ENCODE peak calls at places on chromosomes 13 and 19, in six cellular contexts. X is sigmoid colon, W is epithelial cell of esophagus, P is psoas muscle, I is endothelial cell, F is omental fat pad. Z is an unnamed sample.

GRCh38 chr19:51687791-51688664 is 5.1 kb upstream of the SPACA6 start:
- DNase-seq in W (peak), F (no peak), X (peak), I (peak), P (peak), Z (no peak)

GRCh38 chr19:37928527-37929286 is 21.7 kb downstream of the SIPA1L3 start:
- DNase-seq in W (no peak), X (no peak), P (no peak), F (no peak), I (no peak), Z (no peak)

GRCh38 chr19:19643158-19644053 is at the start of gene GMIP:
- DNase-seq in I (peak), W (peak), F (peak), X (peak), P (peak), Z (peak)

GRCh38 chr19:31139871-31140505 is 209.2 kb downstream of the TSHZ3 start:
- DNase-seq in W (peak), F (no peak), I (no peak), X (no peak), P (no peak), Z (no peak)

GRCh38 chr19:17739121-17739875 is 12.0 kb upstream of the FCHO1 start:
- DNase-seq in X (no peak), F (no peak), P (no peak), I (no peak), W (no peak), Z (no peak)

GRCh38 chr19:43318796-43319314 is 34.6 kb upstream of the CD177 start:
- DNase-seq in W (no peak), F (no peak), X (no peak), P (no peak), I (no peak), Z (no peak)

GRCh38 chr13:66225071-66225470 is 1005.1 kb downstream of the PCDH9 start:
- DNase-seq in F (no peak), I (no peak), W (no peak), P (no peak), X (no peak), Z (no peak)

GRCh38 chr13:103134271-103134670 is 68.1 kb upstream of the SLC10A2 start:
- DNase-seq in P (no peak), F (no peak), X (no peak), I (no peak), W (no peak), Z (no peak)

DNA sequence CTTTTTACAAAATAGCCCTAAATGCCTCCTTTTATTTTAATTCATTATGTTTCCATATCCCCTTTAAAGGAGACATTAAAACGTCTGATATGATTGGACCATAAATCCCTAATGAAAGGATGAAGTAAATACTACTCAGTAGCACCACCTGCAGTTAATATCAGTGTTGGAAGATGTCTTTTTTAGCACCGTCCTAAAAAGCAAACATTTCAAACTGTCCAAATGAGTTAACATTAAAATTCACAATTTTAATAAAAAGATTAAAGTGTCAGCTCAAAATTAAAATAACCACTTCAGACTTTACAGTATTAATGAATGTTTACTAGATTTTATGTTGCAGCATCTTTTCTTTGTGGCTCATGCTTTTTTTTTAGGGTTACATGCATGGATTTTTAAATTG is 12.3 kb downstream of the ZNF507 start:
- DNase-seq in F (no peak), P (no peak), X (no peak), I (no peak), W (no peak), Z (no peak)
- TF ChIP-seq CTCF in F (no peak), P (peak), X (no peak), I (peak), W (no peak), Z (peak)

GRCh38 chr19:29121684-29122083 is 91.3 kb downstream of the UQCRFS1 start:
- DNase-seq in W (no peak), I (peak), F (no peak), P (no peak), X (no peak), Z (no peak)
- TF ChIP-seq CTCF in W (no peak), I (peak), F (no peak), P (peak), X (no peak), Z (peak)

DNA sequence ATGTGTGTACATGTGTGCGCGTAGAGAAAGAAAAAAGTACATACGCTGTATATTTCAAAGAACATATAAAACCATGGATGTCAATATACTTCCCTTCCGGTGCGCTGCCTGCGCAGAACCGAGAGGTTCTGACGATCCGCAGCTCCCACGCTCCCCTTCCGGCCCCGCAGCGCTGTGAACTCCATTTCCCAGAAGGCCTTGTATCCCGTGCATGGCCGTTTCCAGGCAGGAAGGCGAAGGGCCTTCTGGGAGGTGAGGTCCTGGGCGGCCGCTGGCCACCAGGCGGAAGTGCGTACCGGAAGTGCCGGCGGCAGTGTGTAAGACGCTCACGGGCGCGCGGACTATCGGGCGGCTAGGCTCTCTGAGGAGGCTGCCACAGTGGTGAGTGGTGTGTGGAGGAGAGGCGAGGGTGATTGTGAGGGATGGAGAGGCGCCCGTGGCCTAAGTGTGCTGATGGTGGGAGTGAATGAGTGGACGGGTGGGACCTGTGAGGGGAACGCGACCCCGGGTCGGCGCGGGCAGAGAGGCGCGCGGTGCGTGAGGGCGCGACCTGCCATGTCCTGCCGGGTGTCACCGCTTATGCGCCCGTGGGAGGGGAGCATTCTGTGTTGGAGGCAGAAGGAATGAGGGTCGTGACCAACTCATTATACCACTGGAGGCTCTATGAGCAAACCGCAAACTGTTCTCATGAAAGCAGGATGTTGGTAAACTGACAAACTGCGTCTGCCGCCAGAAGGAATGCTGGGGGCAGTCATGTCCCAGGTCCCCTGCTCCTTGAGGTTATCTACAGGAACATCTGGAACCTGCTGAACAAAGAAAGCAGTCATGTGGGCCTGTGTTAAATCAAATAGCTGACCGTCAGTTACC is at the start of gene ERVK3-1:
- DNase-seq in F (peak), W (peak), I (peak), X (peak), P (peak), Z (peak)
- TF ChIP-seq CTCF in F (no peak), W (peak), I (no peak), X (peak), P (peak), Z (no peak)

DNA sequence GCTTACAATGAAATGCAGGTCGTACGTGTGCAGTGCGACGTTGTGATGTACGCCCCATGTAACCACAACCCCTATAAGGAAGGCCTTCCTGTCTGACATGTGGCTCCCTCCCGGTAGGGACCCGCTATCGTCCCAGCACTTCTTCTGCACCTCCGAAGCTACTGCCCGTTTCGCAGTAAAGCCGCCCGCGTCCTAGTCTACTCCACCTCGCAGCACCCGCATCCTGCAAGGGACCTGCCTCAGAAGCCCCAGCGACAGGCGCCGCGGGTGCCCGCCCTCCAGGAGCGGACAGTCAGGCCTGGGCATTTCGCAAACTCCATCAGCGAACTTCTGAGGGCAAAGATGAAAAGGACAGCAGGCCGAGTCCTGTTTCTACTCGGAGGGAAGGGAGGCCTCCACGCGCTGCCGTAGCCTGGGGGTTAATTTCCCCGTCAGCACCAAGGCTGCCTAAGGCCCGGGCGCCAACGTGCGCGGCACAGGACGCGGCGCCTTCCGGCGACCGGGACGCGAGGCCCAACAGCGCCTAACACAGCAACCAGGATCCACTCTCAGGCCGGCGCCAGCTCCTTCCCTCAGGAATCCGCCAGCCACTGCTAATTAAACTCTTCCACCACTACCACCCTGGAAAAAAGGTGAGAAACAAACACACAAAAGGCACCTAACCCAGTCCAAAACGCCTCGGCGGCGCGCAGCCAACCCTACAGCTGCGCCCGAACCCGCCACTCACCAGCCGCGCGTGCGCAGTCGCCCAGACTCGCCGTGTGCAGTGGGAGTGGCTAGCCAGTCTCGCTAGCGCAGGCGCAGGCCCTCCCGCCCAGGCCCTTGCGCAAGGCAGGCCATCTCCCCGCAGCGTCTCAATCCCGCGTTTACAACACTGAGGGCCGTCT is at the start of gene EEF1AKMT1:
- DNase-seq in X (peak), F (peak), I (peak), W (peak), P (peak), Z (peak)
- TF ChIP-seq CTCF in X (no peak), F (no peak), I (no peak), W (no peak), P (no peak), Z (no peak)

DNA sequence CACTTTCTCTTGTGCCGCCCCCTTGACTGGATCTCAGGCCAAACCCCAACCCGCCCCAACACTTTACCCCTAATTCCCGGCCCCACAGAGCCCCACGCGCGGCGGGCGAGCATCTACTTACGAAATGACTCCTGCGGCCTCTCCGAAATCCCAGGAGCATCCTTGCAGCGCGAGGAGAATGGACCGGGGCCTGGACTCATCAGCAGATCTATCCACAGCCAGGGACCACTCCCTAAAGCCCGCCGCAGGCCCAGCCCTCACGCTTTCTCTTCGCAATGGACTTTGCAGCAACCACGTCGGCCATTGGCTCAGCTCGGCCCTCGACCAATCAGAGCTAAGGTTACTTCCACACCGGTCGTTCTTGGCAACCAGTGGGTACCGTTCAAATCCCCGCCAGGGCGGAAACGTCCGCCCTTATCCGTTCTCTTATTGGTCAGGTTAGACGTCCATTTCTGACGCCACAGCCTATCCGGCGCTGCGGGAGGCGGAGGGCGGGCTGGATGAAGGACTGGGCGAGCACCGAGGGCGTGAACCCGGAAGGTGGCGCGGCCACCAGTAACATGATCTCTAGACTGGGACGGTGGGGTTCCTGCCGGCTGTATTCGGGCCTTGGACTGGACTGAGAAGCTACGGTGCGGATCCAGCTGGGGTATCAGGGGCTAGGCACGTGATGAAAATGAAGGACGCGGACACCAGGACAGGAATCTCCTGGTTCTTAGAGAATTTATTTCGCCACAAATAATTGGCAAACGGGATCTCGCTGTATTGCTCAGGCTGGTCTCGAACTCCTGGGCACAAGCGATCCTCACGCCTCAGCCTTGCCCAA is at the start of the genes CEP89 and FAAP24:
- DNase-seq in P (peak), I (peak), X (peak), F (peak), W (peak), Z (peak)
- TF ChIP-seq CTCF in P (no peak), I (no peak), X (no peak), F (no peak), W (no peak), Z (no peak)

GRCh38 chr19:5542665-5543064 is 25.1 kb downstream of the TINCR start:
- DNase-seq in F (no peak), X (no peak), I (no peak), W (no peak), P (no peak), Z (no peak)
- TF ChIP-seq CTCF in F (no peak), X (no peak), I (no peak), W (no peak), P (no peak), Z (no peak)

GRCh38 chr19:10871711-10872550 is 578 bp downstream of the CARM1 start:
- DNase-seq in W (peak), I (peak), P (peak), F (no peak), X (peak), Z (peak)
- TF ChIP-seq CTCF in W (peak), I (peak), P (no peak), F (no peak), X (no peak), Z (no peak)

GRCh38 chr19:54875506-54875905 is 1.5 kb downstream of the FCAR start:
- DNase-seq in F (no peak), X (no peak), I (no peak), W (no peak), P (no peak), Z (no peak)

GRCh38 chr19:54871713-54872112 is 2.3 kb upstream of the FCAR start:
- DNase-seq in F (no peak), I (no peak), W (no peak), P (no peak), X (no peak), Z (no peak)

GRCh38 chr19:54873990-54874389 is at the start of gene FCAR:
- DNase-seq in I (no peak), F (no peak), W (no peak), P (no peak), X (no peak), Z (no peak)
- TF ChIP-seq CTCF in I (no peak), F (no peak), W (no peak), P (no peak), X (no peak), Z (no peak)

GRCh38 chr19:36807029-36807428 is 31.2 kb downstream of the ZNF790 start:
- DNase-seq in I (no peak), P (no peak), F (no peak), X (no peak), W (no peak), Z (no peak)

GRCh38 chr19:36805364-36805763 is 32.8 kb upstream of the ZNF850 start:
- DNase-seq in X (no peak), F (no peak), P (no peak), I (no peak), W (no peak), Z (no peak)
- TF ChIP-seq CTCF in X (no peak), F (no peak), P (no peak), I (no peak), W (no peak), Z (no peak)

DNA sequence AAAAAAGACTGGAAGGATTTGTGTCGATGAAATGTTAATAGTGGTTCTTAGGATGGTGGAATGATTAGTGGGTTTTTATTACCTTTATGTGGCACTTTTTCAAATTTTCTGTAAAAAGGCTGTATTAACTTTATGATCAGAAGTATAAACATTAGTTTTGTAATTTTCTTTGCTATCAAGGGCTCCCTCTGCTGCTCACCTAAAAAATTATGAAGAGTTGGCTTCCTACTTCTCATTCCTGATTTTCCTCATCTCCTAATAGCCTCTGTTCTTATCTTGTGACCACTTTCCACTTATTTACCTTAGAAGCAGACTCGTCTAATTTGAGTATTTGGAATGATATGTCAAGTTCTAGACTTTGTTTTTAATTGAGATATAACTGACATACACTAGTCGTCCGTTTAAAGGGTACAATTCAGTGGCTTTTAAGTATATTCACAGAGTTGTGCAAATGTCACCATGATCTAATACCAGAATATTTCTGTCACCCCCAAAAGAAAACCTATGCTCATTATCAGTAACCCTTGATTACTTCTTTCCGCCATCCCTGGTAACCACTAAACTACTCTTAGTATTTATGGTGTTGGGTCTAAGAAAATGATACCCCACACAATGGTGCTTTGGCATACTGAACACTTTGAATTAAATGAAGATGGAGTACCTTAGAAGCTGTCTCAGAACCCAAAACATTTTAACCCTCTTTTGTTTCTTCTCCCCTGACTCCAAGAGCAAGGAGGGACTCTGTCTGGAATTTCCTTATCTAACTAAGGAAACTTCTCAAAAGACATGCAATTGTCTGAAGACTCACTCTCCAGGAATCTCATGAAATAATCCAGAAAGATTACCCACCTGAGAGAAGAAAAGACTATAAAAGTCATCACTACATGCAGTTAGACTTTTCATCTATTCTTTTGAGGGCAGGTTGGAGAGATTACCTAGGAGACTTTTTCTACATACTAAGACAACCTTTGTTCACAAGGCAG is 311.3 kb downstream of the DLEU7 start:
- DNase-seq in W (peak), X (no peak), P (no peak), I (no peak), F (no peak), Z (no peak)
- TF ChIP-seq CTCF in W (peak), X (peak), P (peak), I (no peak), F (no peak), Z (peak)

Z was measured in MM.1S.